ENCODE peak calls at places on chromosome 2, in eight cellular contexts. A, Y, W, L, T, V, M and N are unnamed samples.

GRCh38 chr2:201203916-201204654 is 21.1 kb downstream of the CASP10 start:
- DNase-seq in T (no peak), A (peak; percentile 59), V (no peak), L (no peak), W (no peak), M (no peak), Y (peak; percentile 34), N (no peak)

GRCh38 chr2:167863377-167863776 is 384.0 kb downstream of the STK39 start:
- DNase-seq in A (no peak), Y (no peak), L (no peak), V (no peak), W (no peak), M (no peak), T (no peak), N (no peak)

GRCh38 chr2:133599211-133599610 is 30.9 kb upstream of the NCKAP5 start:
- DNase-seq in W (no peak), T (no peak), L (no peak), Y (no peak), V (no peak), A (no peak), M (no peak), N (no peak)

GRCh38 chr2:226802573-226802972 is 3.0 kb upstream of the IRS1 start:
- DNase-seq in V (peak; percentile 58), Y (no peak), L (no peak), A (peak; percentile 97), W (no peak), M (peak; percentile 87), T (peak; percentile 77), N (peak; percentile 59)

GRCh38 chr2:153478289-153479261 is at the start of gene RPRM:
- DNase-seq in L (peak; percentile 80), V (peak; percentile 77), T (peak; percentile 69), A (peak; percentile 39), M (peak; percentile 62), W (peak; percentile 11), Y (peak; percentile 1), N (peak; percentile 62)

GRCh38 chr2:23620841-23621341 is 235.9 kb downstream of the KLHL29 start:
- DNase-seq in W (no peak), A (peak; percentile 50), M (no peak), T (no peak), Y (no peak), V (no peak), L (no peak), N (no peak)

GRCh38 chr2:63735263-63735662 is 106.4 kb upstream of the UGP2 start:
- DNase-seq in V (no peak), M (peak; percentile 40), W (no peak), T (no peak), A (peak; percentile 34), L (no peak), Y (no peak), N (peak; percentile 73)

GRCh38 chr2:173126819-173127218 is 51.2 kb downstream of the MAP3K20 start:
- DNase-seq in V (no peak), W (no peak), A (peak; percentile 41), L (no peak), M (no peak), Y (no peak), T (peak; percentile 26), N (no peak)

GRCh38 chr2:40032650-40033319 is 253.7 kb upstream of the THUMPD2 start:
- DNase-seq in V (no peak), Y (no peak), L (no peak), M (peak; percentile 88), W (no peak), T (no peak), A (peak; percentile 56), N (peak; percentile 32)

GRCh38 chr2:16162491-16163040 is 222.2 kb downstream of the MYCN start:
- DNase-seq in L (no peak), T (no peak), M (no peak), W (no peak), Y (no peak), A (no peak), V (no peak), N (no peak)

GRCh38 chr2:111930875-111931274 is 32.5 kb downstream of the MERTK start:
- DNase-seq in L (no peak), Y (no peak), A (peak; percentile 56), M (peak; percentile 89), V (no peak), T (peak; percentile 53), W (no peak), N (peak; percentile 63)

GRCh38 chr2:62705859-62706720 is 577 bp downstream of the EHBP1 start:
- DNase-seq in Y (no peak), T (peak; percentile 54), A (peak; percentile 57), L (peak; percentile 60), V (peak; percentile 34), W (no peak), M (peak; percentile 32), N (peak; percentile 56)

GRCh38 chr2:188819011-188819410 is 155.2 kb upstream of the COL3A1 start:
- DNase-seq in Y (no peak), T (no peak), A (no peak), L (no peak), M (no peak), V (no peak), W (no peak), N (no peak)

GRCh38 chr2:121248766-121249343 is 36.1 kb downstream of the TFCP2L1 start:
- DNase-seq in M (no peak), A (no peak), L (no peak), V (no peak), Y (no peak), W (no peak), T (no peak), N (no peak)

GRCh38 chr2:12177052-12177994 is 430.9 kb downstream of the LPIN1 start:
- DNase-seq in M (peak; percentile 57), T (peak; percentile 74), W (no peak), Y (no peak), L (no peak), V (peak; percentile 48), A (peak; percentile 84), N (peak; percentile 49)

GRCh38 chr2:61887684-61888303 is 662 bp downstream of the CCT4 start:
- DNase-seq in A (peak; percentile 50), Y (no peak), W (no peak), M (peak; percentile 53), T (peak; percentile 29), L (no peak), V (no peak), N (peak; percentile 52)

GRCh38 chr2:201223089-201224073 is 37.0 kb upstream of the CASP8 start:
- DNase-seq in M (no peak), T (peak; percentile 79), W (no peak), V (no peak), A (no peak), L (no peak), Y (no peak), N (no peak)

GRCh38 chr2:233810385-233810784 is 32.3 kb downstream of the MROH2A start:
- DNase-seq in L (no peak), W (no peak), Y (no peak), T (no peak), M (no peak), V (no peak), A (no peak), N (no peak)

GRCh38 chr2:239937866-239938640 is 87.1 kb downstream of the NDUFA10 start:
- DNase-seq in L (no peak), W (no peak), M (no peak), A (no peak), T (no peak), Y (no peak), V (no peak), N (no peak)

GRCh38 chr2:97645112-97645699 is 656 bp upstream of the COX5B start:
- DNase-seq in M (no peak), A (no peak), W (no peak), Y (no peak), T (peak; percentile 26), V (no peak), L (peak; percentile 18), N (no peak)

GRCh38 chr2:129144082-129144791 is 825.6 kb upstream of the HS6ST1 start:
- DNase-seq in L (no peak), M (no peak), T (no peak), Y (no peak), A (no peak), V (no peak), W (no peak), N (no peak)

GRCh38 chr2:47193607-47194006 is 38.5 kb upstream of the STPG4 start:
- DNase-seq in L (no peak), M (no peak), W (no peak), Y (no peak), A (no peak), V (no peak), T (no peak), N (no peak)

GRCh38 chr2:97988722-97989121 is 7.0 kb downstream of the TMEM131 start:
- DNase-seq in M (no peak), T (peak; percentile 25), Y (no peak), W (no peak), A (no peak), L (no peak), V (no peak), N (no peak)

GRCh38 chr2:174007010-174007409 is 41.8 kb upstream of the SP3 start:
- DNase-seq in V (no peak), L (no peak), M (no peak), A (no peak), Y (no peak), T (no peak), W (no peak), N (no peak)

GRCh38 chr2:20410556-20411277 is 36.2 kb upstream of the RHOB start:
- DNase-seq in W (no peak), L (no peak), A (no peak), M (no peak), Y (no peak), V (no peak), T (no peak), N (no peak)

GRCh38 chr2:238905224-238905623 is 57.3 kb downstream of the TWIST2 start:
- DNase-seq in V (no peak), A (no peak), T (no peak), Y (no peak), M (no peak), L (no peak), W (no peak), N (no peak)